ENCODE peak calls at places on chromosomes 7 and 10, in eight cellular contexts. One of them, this sample, is unnamed.

GRCh38 chr7:99008921-99009530 is 130.7 kb downstream of the TRRAP start:
- DNase-seq in occipital lobe: no peak
- DNase-seq in astrocyte of the spinal cord: no peak
- DNase-seq in NCI-H1092 treated with DMSO at 0.1 percent for 48 hours: no peak
- DNase-seq in naive thymus-derived CD8-positive, alpha-beta T cell: no peak
- DNase-seq in effector CD4-positive, alpha-beta T cell: no peak
- DNase-seq in iPS-NIHi11: no peak
- DNase-seq in B cell: no peak
- DNase-seq in this sample: no peak

GRCh38 chr10:128277267-128277666 is 151.0 kb upstream of the MKI67 start:
- DNase-seq in occipital lobe: no peak
- DNase-seq in astrocyte of the spinal cord: no peak
- DNase-seq in NCI-H1092 treated with DMSO at 0.1 percent for 48 hours: no peak
- DNase-seq in naive thymus-derived CD8-positive, alpha-beta T cell: no peak
- DNase-seq in effector CD4-positive, alpha-beta T cell: no peak
- DNase-seq in iPS-NIHi11: no peak
- DNase-seq in B cell: no peak
- DNase-seq in this sample: no peak

GRCh38 chr7:101258243-101258731 is 13.4 kb upstream of the FIS1 start:
- DNase-seq in occipital lobe: no peak
- DNase-seq in astrocyte of the spinal cord: no peak
- DNase-seq in NCI-H1092 treated with DMSO at 0.1 percent for 48 hours: no peak
- DNase-seq in naive thymus-derived CD8-positive, alpha-beta T cell: no peak
- DNase-seq in effector CD4-positive, alpha-beta T cell: no peak
- DNase-seq in iPS-NIHi11: no peak
- DNase-seq in B cell: no peak
- DNase-seq in this sample: no peak

GRCh38 chr10:30068482-30069223 is 9.3 kb upstream of the JCAD start:
- DNase-seq in occipital lobe: no peak
- DNase-seq in astrocyte of the spinal cord: no peak
- DNase-seq in NCI-H1092 treated with DMSO at 0.1 percent for 48 hours: no peak
- DNase-seq in naive thymus-derived CD8-positive, alpha-beta T cell: no peak
- DNase-seq in effector CD4-positive, alpha-beta T cell: no peak
- DNase-seq in iPS-NIHi11: no peak
- DNase-seq in B cell: no peak
- DNase-seq in this sample: no peak

GRCh38 chr10:122474145-122474739 is 12.9 kb downstream of the HTRA1 start:
- DNase-seq in occipital lobe: no peak
- DNase-seq in astrocyte of the spinal cord: no peak
- DNase-seq in NCI-H1092 treated with DMSO at 0.1 percent for 48 hours: no peak
- DNase-seq in naive thymus-derived CD8-positive, alpha-beta T cell: no peak
- DNase-seq in effector CD4-positive, alpha-beta T cell: no peak
- DNase-seq in iPS-NIHi11: no peak
- DNase-seq in B cell: no peak
- DNase-seq in this sample: no peak

GRCh38 chr7:108055541-108056135 is 52.7 kb upstream of the LAMB1 start:
- DNase-seq in occipital lobe: no peak
- DNase-seq in astrocyte of the spinal cord: no peak
- DNase-seq in NCI-H1092 treated with DMSO at 0.1 percent for 48 hours: no peak
- DNase-seq in naive thymus-derived CD8-positive, alpha-beta T cell: no peak
- DNase-seq in effector CD4-positive, alpha-beta T cell: no peak
- DNase-seq in iPS-NIHi11: no peak
- DNase-seq in B cell: no peak
- DNase-seq in this sample: no peak

GRCh38 chr7:17408245-17408903 is 109.9 kb downstream of the AHR start:
- DNase-seq in occipital lobe: no peak
- DNase-seq in astrocyte of the spinal cord: peak; percentile 91
- DNase-seq in NCI-H1092 treated with DMSO at 0.1 percent for 48 hours: no peak
- DNase-seq in naive thymus-derived CD8-positive, alpha-beta T cell: no peak
- DNase-seq in effector CD4-positive, alpha-beta T cell: no peak
- DNase-seq in iPS-NIHi11: no peak
- DNase-seq in B cell: no peak
- DNase-seq in this sample: no peak

GRCh38 chr10:96667401-96667800 is 52.9 kb downstream of the PIK3AP1 start:
- DNase-seq in occipital lobe: no peak
- DNase-seq in astrocyte of the spinal cord: peak; percentile 20
- DNase-seq in NCI-H1092 treated with DMSO at 0.1 percent for 48 hours: no peak
- DNase-seq in naive thymus-derived CD8-positive, alpha-beta T cell: no peak
- DNase-seq in effector CD4-positive, alpha-beta T cell: no peak
- DNase-seq in iPS-NIHi11: no peak
- DNase-seq in B cell: no peak
- DNase-seq in this sample: no peak

GRCh38 chr10:73759512-73760115 is 15.4 kb downstream of the SEC24C start:
- DNase-seq in occipital lobe: no peak
- DNase-seq in astrocyte of the spinal cord: no peak
- DNase-seq in NCI-H1092 treated with DMSO at 0.1 percent for 48 hours: no peak
- DNase-seq in naive thymus-derived CD8-positive, alpha-beta T cell: no peak
- DNase-seq in effector CD4-positive, alpha-beta T cell: peak; percentile 61
- DNase-seq in iPS-NIHi11: peak; percentile 36
- DNase-seq in B cell: no peak
- DNase-seq in this sample: no peak

GRCh38 chr7:127794551-127794950 is 142.6 kb downstream of the SND1 start:
- DNase-seq in occipital lobe: peak; percentile 13
- DNase-seq in astrocyte of the spinal cord: no peak
- DNase-seq in NCI-H1092 treated with DMSO at 0.1 percent for 48 hours: no peak
- DNase-seq in naive thymus-derived CD8-positive, alpha-beta T cell: no peak
- DNase-seq in effector CD4-positive, alpha-beta T cell: no peak
- DNase-seq in iPS-NIHi11: no peak
- DNase-seq in B cell: no peak
- DNase-seq in this sample: no peak

GRCh38 chr10:96440257-96441125 is 73.2 kb downstream of the TLL2 start:
- DNase-seq in occipital lobe: no peak
- DNase-seq in astrocyte of the spinal cord: no peak
- DNase-seq in NCI-H1092 treated with DMSO at 0.1 percent for 48 hours: no peak
- DNase-seq in naive thymus-derived CD8-positive, alpha-beta T cell: no peak
- DNase-seq in effector CD4-positive, alpha-beta T cell: no peak
- DNase-seq in iPS-NIHi11: no peak
- DNase-seq in B cell: no peak
- DNase-seq in this sample: no peak

GRCh38 chr10:25382029-25382810 is 207.4 kb downstream of the GPR158 start:
- DNase-seq in occipital lobe: no peak
- DNase-seq in astrocyte of the spinal cord: peak; percentile 1
- DNase-seq in NCI-H1092 treated with DMSO at 0.1 percent for 48 hours: no peak
- DNase-seq in naive thymus-derived CD8-positive, alpha-beta T cell: no peak
- DNase-seq in effector CD4-positive, alpha-beta T cell: no peak
- DNase-seq in iPS-NIHi11: no peak
- DNase-seq in B cell: no peak
- DNase-seq in this sample: no peak

GRCh38 chr10:79304479-79305087 is 42.7 kb upstream of the PPIF start:
- DNase-seq in occipital lobe: no peak
- DNase-seq in astrocyte of the spinal cord: no peak
- DNase-seq in NCI-H1092 treated with DMSO at 0.1 percent for 48 hours: no peak
- DNase-seq in naive thymus-derived CD8-positive, alpha-beta T cell: no peak
- DNase-seq in effector CD4-positive, alpha-beta T cell: no peak
- DNase-seq in iPS-NIHi11: no peak
- DNase-seq in B cell: no peak
- DNase-seq in this sample: no peak

GRCh38 chr10:3235996-3236510 is 63.5 kb upstream of the PITRM1 start:
- DNase-seq in occipital lobe: no peak
- DNase-seq in astrocyte of the spinal cord: no peak
- DNase-seq in NCI-H1092 treated with DMSO at 0.1 percent for 48 hours: no peak
- DNase-seq in naive thymus-derived CD8-positive, alpha-beta T cell: no peak
- DNase-seq in effector CD4-positive, alpha-beta T cell: no peak
- DNase-seq in iPS-NIHi11: no peak
- DNase-seq in B cell: no peak
- DNase-seq in this sample: no peak

GRCh38 chr10:73597346-73597745 is 6.2 kb upstream of the USP54 start:
- DNase-seq in occipital lobe: no peak
- DNase-seq in astrocyte of the spinal cord: peak; percentile 46
- DNase-seq in NCI-H1092 treated with DMSO at 0.1 percent for 48 hours: no peak
- DNase-seq in naive thymus-derived CD8-positive, alpha-beta T cell: no peak
- DNase-seq in effector CD4-positive, alpha-beta T cell: no peak
- DNase-seq in iPS-NIHi11: no peak
- DNase-seq in B cell: no peak
- DNase-seq in this sample: no peak

GRCh38 chr10:43671659-43672555 is 23.2 kb upstream of the ZNF32 start:
- DNase-seq in occipital lobe: no peak
- DNase-seq in astrocyte of the spinal cord: peak; percentile 60
- DNase-seq in NCI-H1092 treated with DMSO at 0.1 percent for 48 hours: peak; percentile 4
- DNase-seq in naive thymus-derived CD8-positive, alpha-beta T cell: peak; percentile 37
- DNase-seq in effector CD4-positive, alpha-beta T cell: peak; percentile 51
- DNase-seq in iPS-NIHi11: peak; percentile 91
- DNase-seq in B cell: peak; percentile 70
- DNase-seq in this sample: peak; percentile 37

GRCh38 chr7:114830952-114831351 is 90.9 kb upstream of the MDFIC start:
- DNase-seq in occipital lobe: no peak
- DNase-seq in astrocyte of the spinal cord: no peak
- DNase-seq in NCI-H1092 treated with DMSO at 0.1 percent for 48 hours: no peak
- DNase-seq in naive thymus-derived CD8-positive, alpha-beta T cell: no peak
- DNase-seq in effector CD4-positive, alpha-beta T cell: no peak
- DNase-seq in iPS-NIHi11: no peak
- DNase-seq in B cell: no peak
- DNase-seq in this sample: no peak

GRCh38 chr7:86534641-86535040 is 109.1 kb upstream of the GRM3 start:
- DNase-seq in occipital lobe: no peak
- DNase-seq in astrocyte of the spinal cord: no peak
- DNase-seq in NCI-H1092 treated with DMSO at 0.1 percent for 48 hours: no peak
- DNase-seq in naive thymus-derived CD8-positive, alpha-beta T cell: no peak
- DNase-seq in effector CD4-positive, alpha-beta T cell: no peak
- DNase-seq in iPS-NIHi11: no peak
- DNase-seq in B cell: no peak
- DNase-seq in this sample: no peak

GRCh38 chr10:1367938-1368697 is 311.9 kb downstream of the WDR37 start:
- DNase-seq in occipital lobe: no peak
- DNase-seq in astrocyte of the spinal cord: no peak
- DNase-seq in NCI-H1092 treated with DMSO at 0.1 percent for 48 hours: no peak
- DNase-seq in naive thymus-derived CD8-positive, alpha-beta T cell: no peak
- DNase-seq in effector CD4-positive, alpha-beta T cell: no peak
- DNase-seq in iPS-NIHi11: peak; percentile 1
- DNase-seq in B cell: no peak
- DNase-seq in this sample: no peak

GRCh38 chr10:95850791-95851190 is 57.0 kb upstream of the CC2D2B start:
- DNase-seq in occipital lobe: no peak
- DNase-seq in astrocyte of the spinal cord: no peak
- DNase-seq in NCI-H1092 treated with DMSO at 0.1 percent for 48 hours: no peak
- DNase-seq in naive thymus-derived CD8-positive, alpha-beta T cell: no peak
- DNase-seq in effector CD4-positive, alpha-beta T cell: no peak
- DNase-seq in iPS-NIHi11: no peak
- DNase-seq in B cell: no peak
- DNase-seq in this sample: no peak

GRCh38 chr7:103811997-103812396 is 177.5 kb downstream of the RELN start:
- DNase-seq in occipital lobe: no peak
- DNase-seq in astrocyte of the spinal cord: no peak
- DNase-seq in NCI-H1092 treated with DMSO at 0.1 percent for 48 hours: no peak
- DNase-seq in naive thymus-derived CD8-positive, alpha-beta T cell: no peak
- DNase-seq in effector CD4-positive, alpha-beta T cell: no peak
- DNase-seq in iPS-NIHi11: no peak
- DNase-seq in B cell: peak; percentile 14
- DNase-seq in this sample: peak; percentile 4

GRCh38 chr10:13707156-13707881 is 120.6 kb downstream of the PRPF18 start:
- DNase-seq in occipital lobe: peak; percentile 79
- DNase-seq in astrocyte of the spinal cord: peak; percentile 96
- DNase-seq in NCI-H1092 treated with DMSO at 0.1 percent for 48 hours: no peak
- DNase-seq in naive thymus-derived CD8-positive, alpha-beta T cell: no peak
- DNase-seq in effector CD4-positive, alpha-beta T cell: no peak
- DNase-seq in iPS-NIHi11: peak; percentile 83
- DNase-seq in B cell: peak; percentile 17
- DNase-seq in this sample: no peak